ENCODE peak calls at places on chromosomes 16 and 17, in four cellular contexts. One of them, this sample, is unnamed.

GRCh38 chr17:77330602-77331081 is 189.9 kb downstream of the SEC14L1 start:
- DNase-seq in A549: no peak
- DNase-seq in dorsolateral prefrontal cortex: peak
- DNase-seq in CD8-positive, alpha-beta memory T cell: no peak
- DNase-seq in this sample: no peak

GRCh38 chr16:35198223-35199199 is 1739.1 kb downstream of the TP53TG3F start:
- DNase-seq in dorsolateral prefrontal cortex: no peak
- DNase-seq in A549: no peak
- DNase-seq in CD8-positive, alpha-beta memory T cell: no peak
- DNase-seq in this sample: no peak

GRCh38 chr17:1423456-1424135 is 23.6 kb upstream of the YWHAE start:
- DNase-seq in dorsolateral prefrontal cortex: no peak
- DNase-seq in A549: no peak
- DNase-seq in CD8-positive, alpha-beta memory T cell: no peak
- DNase-seq in this sample: no peak

GRCh38 chr17:77161953-77162352 is 21.2 kb downstream of the SEC14L1 start:
- DNase-seq in CD8-positive, alpha-beta memory T cell: no peak
- DNase-seq in dorsolateral prefrontal cortex: no peak
- DNase-seq in A549: no peak
- DNase-seq in this sample: no peak

GRCh38 chr17:50559674-50560184 is 786 bp upstream of the CACNA1G start:
- DNase-seq in dorsolateral prefrontal cortex: no peak
- DNase-seq in CD8-positive, alpha-beta memory T cell: no peak
- DNase-seq in A549: peak
- DNase-seq in this sample: no peak

GRCh38 chr17:81713556-81714411 is 1.7 kb downstream of the SLC25A10 start:
- DNase-seq in CD8-positive, alpha-beta memory T cell: no peak
- DNase-seq in A549: no peak
- DNase-seq in dorsolateral prefrontal cortex: no peak
- DNase-seq in this sample: no peak

GRCh38 chr17:50135316-50136095 is 5.5 kb upstream of the SAMD14 start:
- DNase-seq in A549: no peak
- DNase-seq in dorsolateral prefrontal cortex: no peak
- DNase-seq in CD8-positive, alpha-beta memory T cell: no peak
- DNase-seq in this sample: no peak

GRCh38 chr16:85458952-85459351 is 154.2 kb upstream of the GSE1 start:
- DNase-seq in A549: no peak
- DNase-seq in CD8-positive, alpha-beta memory T cell: no peak
- DNase-seq in dorsolateral prefrontal cortex: peak
- DNase-seq in this sample: no peak

GRCh38 chr17:46815474-46816353 is 2.8 kb downstream of the WNT3 start:
- DNase-seq in dorsolateral prefrontal cortex: no peak
- DNase-seq in CD8-positive, alpha-beta memory T cell: no peak
- DNase-seq in A549: no peak
- DNase-seq in this sample: no peak

GRCh38 chr17:63974594-63975192 is 2.0 kb upstream of the SCN4A start:
- DNase-seq in dorsolateral prefrontal cortex: no peak
- DNase-seq in A549: peak
- DNase-seq in CD8-positive, alpha-beta memory T cell: no peak
- DNase-seq in this sample: no peak

GRCh38 chr16:4266372-4266771 is 6.5 kb downstream of the TFAP4 start:
- DNase-seq in CD8-positive, alpha-beta memory T cell: no peak
- DNase-seq in A549: peak
- DNase-seq in dorsolateral prefrontal cortex: no peak
- DNase-seq in this sample: no peak

GRCh38 chr17:56596741-56597494 is 3.4 kb downstream of the NOG start:
- DNase-seq in CD8-positive, alpha-beta memory T cell: no peak
- DNase-seq in dorsolateral prefrontal cortex: no peak
- DNase-seq in A549: no peak
- DNase-seq in this sample: no peak

GRCh38 chr16:907361-907760 is 63.4 kb downstream of the LMF1 start:
- DNase-seq in CD8-positive, alpha-beta memory T cell: no peak
- DNase-seq in A549: no peak
- DNase-seq in dorsolateral prefrontal cortex: no peak
- DNase-seq in this sample: no peak

GRCh38 chr17:2213291-2213960 is 90.2 kb downstream of the SMG6 start:
- DNase-seq in CD8-positive, alpha-beta memory T cell: no peak
- DNase-seq in A549: no peak
- DNase-seq in dorsolateral prefrontal cortex: peak
- DNase-seq in this sample: no peak

GRCh38 chr17:45896803-45897693 is 2.7 kb downstream of the MAPT start:
- DNase-seq in CD8-positive, alpha-beta memory T cell: no peak
- DNase-seq in dorsolateral prefrontal cortex: peak
- DNase-seq in A549: peak
- DNase-seq in this sample: no peak

GRCh38 chr17:35786941-35787432 is 8.5 kb downstream of the MMP28 start:
- DNase-seq in CD8-positive, alpha-beta memory T cell: no peak
- DNase-seq in dorsolateral prefrontal cortex: no peak
- DNase-seq in A549: no peak
- DNase-seq in this sample: no peak

GRCh38 chr16:70805787-70806186 is 4.8 kb upstream of the VAC14 start:
- DNase-seq in CD8-positive, alpha-beta memory T cell: no peak
- DNase-seq in dorsolateral prefrontal cortex: no peak
- DNase-seq in A549: no peak
- DNase-seq in this sample: no peak

GRCh38 chr16:53094013-53094630 is 39.3 kb downstream of the CHD9 start:
- DNase-seq in dorsolateral prefrontal cortex: no peak
- DNase-seq in CD8-positive, alpha-beta memory T cell: peak
- DNase-seq in A549: peak
- DNase-seq in this sample: no peak

GRCh38 chr16:57145046-57145963 is 40.5 kb downstream of the PSME3IP1 start:
- DNase-seq in dorsolateral prefrontal cortex: no peak
- DNase-seq in CD8-positive, alpha-beta memory T cell: no peak
- DNase-seq in A549: no peak
- DNase-seq in this sample: no peak

GRCh38 chr16:1771072-1771863 is at the start of gene NME3:
- DNase-seq in dorsolateral prefrontal cortex: peak
- DNase-seq in A549: peak
- DNase-seq in CD8-positive, alpha-beta memory T cell: peak
- DNase-seq in this sample: no peak

GRCh38 chr16:53761967-53762726 is 58.2 kb downstream of the FTO start:
- DNase-seq in A549: no peak
- DNase-seq in CD8-positive, alpha-beta memory T cell: no peak
- DNase-seq in dorsolateral prefrontal cortex: no peak
- DNase-seq in this sample: no peak

GRCh38 chr17:81400154-81400938 is 5.1 kb downstream of the BAHCC1 start:
- DNase-seq in CD8-positive, alpha-beta memory T cell: no peak
- DNase-seq in dorsolateral prefrontal cortex: no peak
- DNase-seq in A549: peak
- DNase-seq in this sample: no peak

GRCh38 chr17:72417627-72418026 is 296.8 kb downstream of the SOX9 start:
- DNase-seq in CD8-positive, alpha-beta memory T cell: no peak
- DNase-seq in A549: no peak
- DNase-seq in dorsolateral prefrontal cortex: no peak
- DNase-seq in this sample: no peak

GRCh38 chr16:70298988-70299938 is at the start of gene DDX19B:
- DNase-seq in CD8-positive, alpha-beta memory T cell: peak
- DNase-seq in A549: peak
- DNase-seq in dorsolateral prefrontal cortex: peak
- DNase-seq in this sample: peak

GRCh38 chr16:26905336-26905735 is 161.4 kb upstream of the C16orf82 start:
- DNase-seq in A549: no peak
- DNase-seq in CD8-positive, alpha-beta memory T cell: no peak
- DNase-seq in dorsolateral prefrontal cortex: no peak
- DNase-seq in this sample: no peak

GRCh38 chr17:21689604-21690003 is 2.7 kb upstream of the KCNJ18 start:
- DNase-seq in dorsolateral prefrontal cortex: no peak
- DNase-seq in A549: peak
- DNase-seq in CD8-positive, alpha-beta memory T cell: no peak
- DNase-seq in this sample: no peak

GRCh38 chr16:57061084-57061905 is 31.1 kb upstream of the CPNE2 start:
- DNase-seq in CD8-positive, alpha-beta memory T cell: no peak
- DNase-seq in dorsolateral prefrontal cortex: no peak
- DNase-seq in A549: no peak
- DNase-seq in this sample: peak

GRCh38 chr16:75532791-75533190 is 3.1 kb downstream of the CHST5 start:
- DNase-seq in dorsolateral prefrontal cortex: no peak
- DNase-seq in A549: no peak
- DNase-seq in CD8-positive, alpha-beta memory T cell: no peak
- DNase-seq in this sample: no peak

GRCh38 chr16:22300427-22301071 is 3.3 kb downstream of the POLR3E start:
- DNase-seq in A549: peak
- DNase-seq in dorsolateral prefrontal cortex: peak
- DNase-seq in CD8-positive, alpha-beta memory T cell: no peak
- DNase-seq in this sample: no peak

GRCh38 chr16:22948603-22949368 is 134.8 kb downstream of the HS3ST2 start:
- DNase-seq in CD8-positive, alpha-beta memory T cell: peak
- DNase-seq in dorsolateral prefrontal cortex: peak
- DNase-seq in A549: peak
- DNase-seq in this sample: peak

DNA sequence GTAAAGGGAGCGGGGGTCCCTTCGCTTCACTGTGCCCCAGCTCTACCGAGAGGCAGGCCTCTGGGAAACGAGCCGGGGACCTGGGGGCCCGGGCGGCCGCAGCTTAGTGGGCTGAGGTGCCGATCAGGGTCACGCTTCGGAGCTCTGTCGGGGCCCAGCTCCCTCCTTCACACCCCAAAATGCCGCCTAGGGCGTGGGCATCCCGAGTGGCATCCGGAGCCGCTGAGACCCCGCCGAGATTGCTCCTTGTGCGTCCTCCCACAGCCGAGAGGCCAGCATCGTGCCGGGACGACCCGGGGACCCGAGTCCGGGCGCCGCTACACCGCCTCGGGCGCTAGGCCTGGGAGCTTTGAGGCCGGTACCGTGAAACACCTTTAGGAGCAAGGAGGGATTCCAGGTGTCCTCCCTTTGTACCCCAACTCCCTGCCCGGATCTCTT is 1.3 kb downstream of the SALL1 start:
- DNase-seq in CD8-positive, alpha-beta memory T cell: no peak
- DNase-seq in A549: no peak
- DNase-seq in dorsolateral prefrontal cortex: no peak
- DNase-seq in this sample: no peak
- H3K4me3 ChIP-seq in CD8-positive, alpha-beta memory T cell: no peak
- H3K4me3 ChIP-seq in A549: no peak
- H3K4me3 ChIP-seq in dorsolateral prefrontal cortex: peak
- H3K4me3 ChIP-seq in this sample: peak

DNA sequence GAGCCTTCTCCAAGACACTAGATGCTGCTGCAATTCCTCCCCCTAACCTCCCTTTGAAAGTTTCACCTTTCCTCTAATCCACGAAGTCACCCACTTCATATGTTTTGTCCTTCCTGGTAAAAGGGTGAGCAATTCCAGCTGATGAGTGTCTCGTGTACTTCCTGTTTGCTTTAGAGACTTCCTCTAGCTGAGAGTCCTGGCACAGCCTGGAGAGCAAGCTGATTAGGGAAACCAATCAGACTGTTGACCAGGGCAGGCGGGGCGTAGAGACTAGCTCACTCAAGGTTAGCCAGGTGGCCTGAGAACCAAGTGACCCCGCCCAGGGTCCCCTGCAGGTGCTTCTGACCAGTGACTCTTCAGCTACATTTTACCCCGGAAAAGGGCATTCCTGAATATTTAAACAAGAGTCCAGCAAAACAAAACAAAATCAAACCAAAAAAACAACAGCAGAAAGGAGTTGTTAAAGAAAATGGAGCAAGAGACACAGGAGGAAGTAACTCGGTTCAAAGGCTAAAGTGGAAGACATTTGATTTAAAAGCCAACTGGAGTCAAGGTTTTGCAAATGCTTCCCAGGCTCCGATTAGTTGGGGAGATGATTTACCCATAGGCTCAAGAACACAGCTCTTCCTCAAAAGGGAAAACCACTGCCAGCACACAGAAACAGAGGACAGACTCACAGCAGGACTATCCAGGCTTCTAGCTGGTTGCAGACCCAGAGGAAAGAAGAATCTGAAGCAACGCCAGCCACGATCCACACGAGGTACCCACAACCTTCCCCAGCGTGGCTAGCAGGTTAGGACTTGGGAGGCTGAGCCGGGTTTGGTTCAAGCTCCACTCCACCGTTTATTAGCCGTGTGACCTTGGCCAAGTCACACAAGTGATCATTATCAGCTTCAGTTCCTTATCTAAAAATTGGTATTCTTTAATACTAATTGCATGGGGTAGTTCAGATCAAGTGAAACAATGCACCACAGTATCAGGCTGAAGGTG is 13.4 kb downstream of the HSPB9 start:
- DNase-seq in dorsolateral prefrontal cortex: no peak
- DNase-seq in CD8-positive, alpha-beta memory T cell: no peak
- DNase-seq in A549: peak
- DNase-seq in this sample: no peak
- H3K4me3 ChIP-seq in dorsolateral prefrontal cortex: no peak
- H3K4me3 ChIP-seq in CD8-positive, alpha-beta memory T cell: no peak
- H3K4me3 ChIP-seq in A549: no peak
- H3K4me3 ChIP-seq in this sample: no peak

GRCh38 chr17:59373879-59374495 is 42.5 kb downstream of the YPEL2 start:
- DNase-seq in A549: no peak
- DNase-seq in CD8-positive, alpha-beta memory T cell: no peak
- DNase-seq in dorsolateral prefrontal cortex: no peak
- DNase-seq in this sample: no peak
- H3K4me3 ChIP-seq in A549: no peak
- H3K4me3 ChIP-seq in CD8-positive, alpha-beta memory T cell: no peak
- H3K4me3 ChIP-seq in dorsolateral prefrontal cortex: no peak
- H3K4me3 ChIP-seq in this sample: no peak

GRCh38 chr16:72925631-72925979 is 122.3 kb downstream of the ZFHX3 start:
- DNase-seq in A549: no peak
- DNase-seq in CD8-positive, alpha-beta memory T cell: no peak
- DNase-seq in dorsolateral prefrontal cortex: no peak
- DNase-seq in this sample: no peak

GRCh38 chr16:72927199-72928088 is 120.5 kb downstream of the ZFHX3 start:
- DNase-seq in A549: peak
- DNase-seq in CD8-positive, alpha-beta memory T cell: no peak
- DNase-seq in dorsolateral prefrontal cortex: no peak
- DNase-seq in this sample: no peak

GRCh38 chr16:72924918-72925630 is 122.9 kb downstream of the ZFHX3 start:
- DNase-seq in A549: no peak
- DNase-seq in CD8-positive, alpha-beta memory T cell: no peak
- DNase-seq in dorsolateral prefrontal cortex: no peak
- DNase-seq in this sample: no peak

GRCh38 chr16:72926671-72927070 is 121.3 kb downstream of the ZFHX3 start:
- DNase-seq in dorsolateral prefrontal cortex: no peak
- DNase-seq in CD8-positive, alpha-beta memory T cell: no peak
- DNase-seq in A549: no peak
- DNase-seq in this sample: no peak

DNA sequence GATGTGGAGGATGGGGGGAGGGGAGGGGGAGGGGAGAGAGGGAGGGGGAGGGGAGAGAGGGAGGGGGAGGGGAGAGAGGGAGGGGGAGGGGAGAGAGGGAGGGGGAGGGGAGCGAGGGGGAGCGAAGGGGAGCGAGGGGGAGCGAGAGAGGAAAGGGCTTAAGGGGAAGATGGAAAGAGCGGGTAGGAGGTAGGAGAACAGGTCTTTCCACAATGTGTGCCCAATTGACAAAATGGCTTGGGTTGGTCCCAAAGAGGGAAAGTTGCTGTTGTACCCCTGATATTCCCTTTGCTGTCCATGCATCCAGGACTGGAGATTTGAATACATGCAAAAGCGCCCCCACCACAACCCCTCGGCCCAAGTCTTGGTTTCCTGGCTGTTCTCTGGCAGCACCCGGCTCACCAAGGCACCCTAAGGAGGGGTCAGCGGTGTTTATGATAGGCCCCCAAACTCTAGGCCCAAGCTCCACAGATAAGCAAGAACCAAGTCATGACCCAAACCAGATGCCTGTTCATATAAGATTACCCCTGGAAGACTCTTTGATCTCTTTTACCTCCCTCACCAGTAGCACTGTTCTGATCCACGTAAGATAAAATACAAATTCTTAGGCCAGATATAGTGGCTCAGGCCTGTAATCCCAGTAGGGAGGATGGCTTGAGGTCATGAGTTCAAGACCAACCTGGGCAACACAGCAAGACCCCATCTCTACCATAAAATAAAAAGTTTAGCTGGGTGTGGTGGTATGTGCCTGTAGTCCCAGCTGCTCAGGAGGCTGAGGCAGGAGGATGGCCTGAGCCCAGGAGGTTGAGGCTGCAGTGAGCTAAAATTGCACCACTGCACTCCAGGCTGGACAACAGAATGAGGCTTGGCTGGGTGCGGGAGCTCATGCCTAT is 119.6 kb downstream of the ZFHX3 start:
- DNase-seq in CD8-positive, alpha-beta memory T cell: no peak
- DNase-seq in A549: no peak
- DNase-seq in dorsolateral prefrontal cortex: no peak
- DNase-seq in this sample: no peak
- H3K4me3 ChIP-seq in CD8-positive, alpha-beta memory T cell: no peak
- H3K4me3 ChIP-seq in A549: no peak
- H3K4me3 ChIP-seq in dorsolateral prefrontal cortex: no peak
- H3K4me3 ChIP-seq in this sample: no peak